ENCODE peak calls at places on chromosomes 5 and 9, in seven cellular contexts. J is A549, D is HepG2, B is GM12878, G is H1, I is SK-N-SH, W is IMR-90. O is an unnamed sample.
A peak's percentile ranks its signal among the peaks of the same experiment; 100 is the strongest.

GRCh38 chr5:135645336-135645735 is 66.5 kb upstream of the CXCL14 start:
- DNase-seq in D (no peak), W (no peak), B (no peak), J (no peak), I (no peak), G (no peak), O (no peak)

GRCh38 chr9:14654932-14655331 is 38.3 kb downstream of the ZDHHC21 start:
- DNase-seq in W (peak; percentile 7), I (no peak), G (no peak), D (no peak), J (peak; percentile 29), B (no peak), O (no peak)

GRCh38 chr5:58021476-58021875 is 438.4 kb downstream of the PLK2 start:
- DNase-seq in W (no peak), D (no peak), J (no peak), I (no peak), B (no peak), G (no peak), O (no peak)

GRCh38 chr5:33984671-33985124 is at the start of gene SLC45A2:
- DNase-seq in B (no peak), W (peak; percentile 48), D (no peak), J (no peak), I (no peak), G (no peak), O (peak; percentile 56)

GRCh38 chr5:14108170-14108996 is 34.8 kb upstream of the TRIO start:
- DNase-seq in I (peak; percentile 72), W (peak; percentile 91), J (peak; percentile 85), B (peak; percentile 44), D (peak; percentile 54), G (peak; percentile 62), O (peak; percentile 81)

GRCh38 chr5:42950466-42951168 is 89.5 kb downstream of the ANXA2R start:
- DNase-seq in D (no peak), I (peak; percentile 31), W (peak; percentile 100), G (no peak), B (peak; percentile 32), J (peak; percentile 99), O (peak; percentile 39)

GRCh38 chr5:56637321-56637920 is 177.9 kb upstream of the MAP3K1 start:
- DNase-seq in B (no peak), G (no peak), J (peak; percentile 64), W (peak; percentile 52), I (peak; percentile 24), D (peak; percentile 93), O (no peak)

GRCh38 chr9:127927457-127928231 is 2.9 kb downstream of the PIP5KL1 start:
- DNase-seq in G (peak; percentile 84), I (no peak), B (no peak), W (no peak), J (no peak), D (no peak), O (peak; percentile 82)

GRCh38 chr9:117334101-117334500 is 80.8 kb downstream of the ASTN2 start:
- DNase-seq in I (no peak), J (no peak), D (no peak), G (no peak), B (no peak), W (no peak), O (no peak)

GRCh38 chr9:109766351-109766750 is 13.6 kb upstream of the PALM2AKAP2 start:
- DNase-seq in I (no peak), W (peak; percentile 98), G (no peak), B (no peak), D (no peak), J (peak; percentile 20), O (no peak)

GRCh38 chr5:176770431-176770830 is 39.9 kb upstream of the UNC5A start:
- DNase-seq in J (no peak), W (no peak), I (no peak), B (no peak), G (no peak), D (no peak), O (peak; percentile 2)

GRCh38 chr9:112061152-112061740 is 113.9 kb downstream of the SUSD1 start:
- DNase-seq in B (peak; percentile 75), I (peak; percentile 22), J (peak; percentile 80), W (peak; percentile 99), G (no peak), D (peak; percentile 56), O (peak; percentile 76)

GRCh38 chr9:87520172-87520683 is 22.6 kb downstream of the DAPK1 start:
- DNase-seq in W (no peak), G (no peak), B (no peak), D (no peak), J (no peak), I (no peak), O (no peak)

GRCh38 chr5:71887680-71888079 is 168.6 kb downstream of the CARTPT start:
- DNase-seq in G (no peak), I (peak; percentile 44), B (peak; percentile 75), J (peak; percentile 87), D (peak; percentile 70), W (peak; percentile 94), O (peak; percentile 68)

GRCh38 chr5:133322743-133323142 is 270.9 kb downstream of the HSPA4 start:
- DNase-seq in D (no peak), W (peak; percentile 9), I (no peak), B (no peak), J (no peak), G (no peak), O (no peak)

GRCh38 chr5:95390812-95391492 is at the start of gene FAM81B:
- DNase-seq in W (peak; percentile 5), B (no peak), I (no peak), G (no peak), D (no peak), J (no peak), O (no peak)

GRCh38 chr9:116327702-116328440 is 174.3 kb downstream of the PAPPA start:
- DNase-seq in W (peak; percentile 69), G (no peak), D (no peak), J (no peak), B (no peak), I (no peak), O (no peak)

GRCh38 chr9:81132318-81132717 is 557.0 kb downstream of the TLE1 start:
- DNase-seq in J (no peak), B (no peak), W (peak; percentile 72), D (no peak), I (no peak), G (no peak), O (no peak)

GRCh38 chr5:113425909-113426308 is 8.9 kb downstream of the TSSK1B start:
- DNase-seq in G (no peak), W (no peak), I (no peak), D (no peak), B (no peak), J (no peak), O (no peak)

GRCh38 chr5:158384535-158385421 is 525.8 kb upstream of the CLINT1 start:
- DNase-seq in B (no peak), G (no peak), I (no peak), W (peak; percentile 97), D (no peak), J (peak; percentile 35), O (no peak)

GRCh38 chr5:38462972-38463633 is 93.3 kb downstream of the LIFR start:
- DNase-seq in D (no peak), I (no peak), J (no peak), W (peak; percentile 65), B (no peak), G (no peak), O (no peak)

GRCh38 chr9:13295556-13295955 is 16.1 kb upstream of the MPDZ start:
- DNase-seq in G (no peak), B (no peak), J (no peak), W (no peak), I (no peak), D (no peak), O (no peak)

GRCh38 chr9:8963882-8964281 is 1164.3 kb upstream of the DMAC1 start:
- DNase-seq in I (no peak), W (no peak), B (no peak), D (no peak), G (no peak), J (no peak), O (no peak)

GRCh38 chr9:94937214-94937903 is 210.9 kb downstream of the AOPEP start:
- DNase-seq in W (peak; percentile 98), J (peak; percentile 86), B (no peak), D (no peak), I (no peak), G (no peak), O (peak; percentile 80)

GRCh38 chr9:132994410-132995120 is 16.1 kb downstream of the GFI1B start:
- DNase-seq in I (peak; percentile 8), J (peak; percentile 29), G (no peak), W (peak; percentile 57), D (no peak), B (no peak), O (peak; percentile 72)

DNA sequence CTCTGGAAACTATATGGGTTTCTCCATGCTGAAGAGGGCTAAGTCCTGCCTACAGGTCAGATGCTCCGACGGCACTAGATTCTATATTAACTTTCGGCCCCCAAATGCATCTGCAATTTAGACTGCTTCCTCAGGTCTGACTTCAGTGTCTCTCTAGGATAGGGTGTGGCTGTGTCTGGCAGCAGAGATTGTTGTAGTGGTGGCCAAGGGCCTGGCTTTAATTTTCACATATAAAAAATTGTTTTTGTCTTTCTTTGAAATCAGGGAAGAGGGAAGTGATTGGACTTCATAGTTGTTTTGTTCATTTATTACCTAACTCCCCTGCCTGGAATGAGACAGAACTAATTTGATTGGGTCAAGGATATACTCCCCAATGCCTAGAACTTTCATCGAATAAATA is 101.8 kb downstream of the PJA2 start:
- DNase-seq in W (no peak), I (no peak), J (no peak), B (no peak), D (no peak), G (no peak), O (no peak)
- TF ChIP-seq RFX5 in W (no peak), I (no peak), J (no peak), B (no peak), D (no peak), G (no peak), O (no peak)

DNA sequence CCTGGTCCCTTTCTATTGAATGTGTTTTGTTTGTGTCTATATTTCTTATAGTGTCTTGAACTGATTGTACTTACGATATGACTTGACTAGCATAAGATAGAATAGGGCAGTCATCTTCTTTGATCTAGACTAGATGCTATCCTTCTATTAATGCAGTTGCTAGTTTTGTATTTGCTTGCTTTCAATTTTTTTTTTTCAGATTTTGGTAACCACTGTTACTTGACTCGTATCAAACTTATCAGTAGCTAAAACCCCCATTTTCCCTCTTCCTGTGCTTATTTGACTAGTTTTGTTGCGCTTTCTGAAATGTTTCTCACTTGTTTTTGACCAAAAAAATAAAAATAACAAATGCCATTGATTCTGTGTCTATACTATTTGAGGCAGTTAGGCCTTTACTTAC is 69.0 kb upstream of the CDKN2B start:
- DNase-seq in J (no peak), W (no peak), I (no peak), B (no peak), G (no peak), D (no peak), O (no peak)
- TF ChIP-seq RFX5 in J (no peak), W (no peak), I (no peak), B (no peak), G (no peak), D (no peak), O (no peak)

DNA sequence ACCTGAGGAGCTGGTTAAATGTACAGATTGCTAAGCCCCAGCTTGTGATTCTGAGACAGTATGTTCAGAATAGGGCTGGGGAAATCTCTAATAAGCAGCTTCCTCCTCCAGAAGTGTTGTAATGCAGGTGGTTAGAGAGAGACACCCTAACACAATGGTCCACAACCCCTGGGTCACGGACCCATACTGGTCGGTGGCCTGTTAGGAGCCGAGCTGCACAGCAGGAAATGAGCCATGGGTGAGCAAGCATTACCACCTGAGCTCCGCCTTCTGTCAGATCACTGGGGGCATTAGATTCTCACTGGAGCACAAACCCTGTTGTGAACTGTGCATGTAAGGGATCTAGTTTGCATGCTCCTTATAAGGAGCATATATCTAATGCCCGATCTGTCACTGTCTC is 61.8 kb downstream of the SLC36A1 start:
- DNase-seq in B (no peak), J (no peak), W (no peak), G (no peak), D (no peak), I (no peak), O (no peak)
- TF ChIP-seq RFX5 in B (no peak), J (no peak), W (no peak), G (no peak), D (no peak), I (no peak), O (no peak)

GRCh38 chr9:138043411-138044345 is 166.1 kb downstream of the CACNA1B start:
- DNase-seq in D (no peak), I (peak; percentile 14), W (no peak), B (no peak), G (no peak), J (no peak), O (no peak)
- TF ChIP-seq RFX5 in D (no peak), I (no peak), W (no peak), B (no peak), G (no peak), J (no peak), O (no peak)

O was measured in K562.